ENCODE peak calls at places on chromosome 20, in five cellular contexts. D is HepG2, Q is GM12878, G is K562, F is H1. Y is an unnamed sample.

GRCh38 chr20:62940875-62941274 is 2.9 kb downstream of the GID8 start:
- DNase-seq in F (no peak), D (no peak), G (no peak), Q (no peak), Y (no peak)

GRCh38 chr20:59105581-59105980 is 58.0 kb upstream of the ZNF831 start:
- DNase-seq in G (no peak), F (no peak), D (no peak), Q (no peak), Y (no peak)

GRCh38 chr20:4195499-4195898 is 180.1 kb upstream of the RNF24 start:
- DNase-seq in D (peak; percentile 61), G (peak; percentile 36), Q (no peak), F (peak; percentile 77), Y (no peak)

GRCh38 chr20:43916073-43916874 is 1.6 kb downstream of the TOX2 start:
- DNase-seq in Q (no peak), F (no peak), G (no peak), D (no peak), Y (no peak)

GRCh38 chr20:32288225-32288849 is 10.9 kb downstream of the KIF3B start:
- DNase-seq in G (no peak), D (peak; percentile 86), Q (no peak), F (no peak), Y (no peak)

GRCh38 chr20:24502184-24502583 is 32.8 kb downstream of the SYNDIG1 start:
- DNase-seq in Q (no peak), G (no peak), D (no peak), F (peak; percentile 17), Y (no peak)

GRCh38 chr20:58268421-58268821 is 40.0 kb upstream of the ANKRD60 start:
- DNase-seq in F (no peak), Q (no peak), D (peak; percentile 22), G (no peak), Y (no peak)

GRCh38 chr20:33531047-33531877 is 41.4 kb downstream of the CBFA2T2 start:
- DNase-seq in F (no peak), D (peak; percentile 78), Q (no peak), G (no peak), Y (no peak)

GRCh38 chr20:34312024-34312460 is 8.9 kb upstream of the AHCY start:
- DNase-seq in G (no peak), D (no peak), Q (no peak), F (peak; percentile 74), Y (no peak)

GRCh38 chr20:21564127-21564773 is 50.4 kb upstream of the NKX2-2 start:
- DNase-seq in D (peak; percentile 84), F (no peak), Q (no peak), G (no peak), Y (no peak)

GRCh38 chr20:57040924-57041323 is 225.5 kb downstream of the BMP7 start:
- DNase-seq in D (no peak), Q (no peak), G (no peak), F (no peak), Y (no peak)

GRCh38 chr20:61666471-61666832 is 399.2 kb downstream of the TAF4 start:
- DNase-seq in G (no peak), D (no peak), F (no peak), Q (no peak), Y (no peak)
- TF ChIP-seq SP1 in G (no peak), D (no peak), F (no peak), Q (no peak), Y (no peak)

GRCh38 chr20:37903317-37904007 is 535 bp downstream of the VSTM2L start:
- DNase-seq in F (peak; percentile 74), G (peak; percentile 60), Q (no peak), D (no peak), Y (no peak)

GRCh38 chr20:37901667-37902503 is 1.0 kb upstream of the VSTM2L start:
- DNase-seq in D (peak; percentile 61), G (peak; percentile 88), F (peak; percentile 70), Q (no peak), Y (peak; percentile 4)

GRCh38 chr20:37901280-37901666 is 1.7 kb upstream of the VSTM2L start:
- DNase-seq in F (no peak), D (no peak), G (peak; percentile 48), Q (no peak), Y (no peak)

GRCh38 chr20:37904008-37904675 is 1.2 kb downstream of the VSTM2L start:
- DNase-seq in G (no peak), Q (no peak), D (no peak), F (no peak), Y (no peak)

DNA sequence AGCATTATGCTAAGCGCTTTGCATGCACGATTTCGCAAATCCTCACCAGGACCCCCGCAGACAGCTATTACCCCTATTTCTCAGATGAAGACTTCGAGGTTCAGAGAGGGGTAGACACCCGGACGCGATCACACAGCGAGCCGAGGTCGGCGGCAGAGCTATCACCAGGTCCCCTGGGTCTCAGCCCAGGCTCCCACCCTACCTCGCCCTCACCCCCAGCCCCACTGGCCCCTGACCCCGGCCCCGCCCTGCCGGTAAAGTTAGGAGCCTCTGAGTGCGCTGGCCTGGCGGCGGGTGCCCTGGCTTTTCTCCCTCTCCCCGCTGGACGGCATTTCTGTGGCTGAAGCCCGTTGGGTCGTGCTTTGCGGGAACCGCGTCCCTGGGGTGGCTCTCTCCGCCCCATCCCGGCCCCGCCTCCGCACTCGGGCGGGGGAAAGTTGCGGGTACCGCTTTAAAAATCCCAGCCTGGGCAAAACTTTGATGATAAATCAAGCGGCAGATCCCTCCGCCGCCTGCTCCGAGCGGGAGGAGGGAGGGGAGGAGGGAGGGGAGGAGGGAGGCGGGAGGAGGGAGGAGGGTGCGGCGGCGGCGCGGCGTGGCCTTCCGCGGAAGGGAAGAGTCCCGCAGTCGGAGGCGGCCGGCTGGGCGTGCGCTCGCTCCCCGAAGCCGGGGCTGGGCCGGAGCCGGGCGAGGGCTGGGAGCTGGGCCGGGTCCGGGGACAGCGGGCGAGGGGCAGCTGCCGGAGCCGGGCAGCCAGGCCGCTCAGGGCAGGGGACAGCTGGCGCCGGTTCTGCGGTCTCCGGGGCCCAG is at the start of gene VSTM2L:
- DNase-seq in D (no peak), G (peak; percentile 47), Q (no peak), F (no peak), Y (no peak)
- TF ChIP-seq EZH2 in D (no peak), G (no peak), Q (no peak), F (no peak), Y (no peak)

DNA sequence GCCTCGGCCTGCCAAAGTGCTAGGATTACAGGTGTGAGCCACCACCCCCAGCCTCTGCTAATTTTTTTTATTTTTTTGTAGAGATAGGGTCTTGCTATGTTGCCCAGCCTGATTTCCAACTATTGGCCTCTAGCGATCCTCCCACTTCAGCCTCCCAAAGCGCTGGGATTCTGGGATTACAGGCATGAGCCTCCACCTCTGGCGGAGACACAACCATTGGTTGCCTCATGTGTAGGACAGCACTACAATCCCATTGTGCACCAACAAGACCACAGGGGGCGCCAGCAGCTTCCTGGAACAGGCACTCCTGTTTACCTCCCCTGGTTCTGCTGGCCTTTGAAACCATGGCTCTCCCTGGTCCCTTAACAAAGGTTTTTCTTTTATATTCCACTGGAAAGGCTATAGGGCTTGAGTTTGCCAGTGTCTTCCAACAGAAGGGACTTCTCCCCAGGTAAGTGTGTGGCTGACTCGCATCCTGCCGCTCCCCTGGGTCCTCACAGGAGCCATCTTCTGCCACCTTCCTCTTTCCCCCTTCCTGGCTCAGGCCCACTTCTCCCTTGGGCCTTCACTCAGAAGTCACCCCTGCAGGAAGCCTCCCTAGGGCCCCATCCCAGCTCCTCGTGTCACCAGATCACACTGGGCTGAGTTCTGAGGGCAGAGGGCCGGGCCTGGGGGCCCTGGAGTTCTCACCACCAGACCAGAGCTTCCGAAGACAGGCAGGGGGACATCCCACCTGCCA is 39.2 kb upstream of the TLDC2 start:
- DNase-seq in D (peak; percentile 89), Q (no peak), G (peak; percentile 78), F (peak; percentile 87), Y (peak; percentile 68)
- TF ChIP-seq SP1 in D (no peak), Q (no peak), G (peak; percentile 33), F (no peak), Y (no peak)

GRCh38 chr20:2800590-2801458 is at the start of gene CPXM1:
- DNase-seq in Q (no peak), G (peak; percentile 55), D (peak; percentile 46), F (peak; percentile 83), Y (no peak)
- TF ChIP-seq EZH2 in Q (peak; percentile 94), G (no peak), D (peak; percentile 97), F (peak; percentile 38), Y (no peak)

DNA sequence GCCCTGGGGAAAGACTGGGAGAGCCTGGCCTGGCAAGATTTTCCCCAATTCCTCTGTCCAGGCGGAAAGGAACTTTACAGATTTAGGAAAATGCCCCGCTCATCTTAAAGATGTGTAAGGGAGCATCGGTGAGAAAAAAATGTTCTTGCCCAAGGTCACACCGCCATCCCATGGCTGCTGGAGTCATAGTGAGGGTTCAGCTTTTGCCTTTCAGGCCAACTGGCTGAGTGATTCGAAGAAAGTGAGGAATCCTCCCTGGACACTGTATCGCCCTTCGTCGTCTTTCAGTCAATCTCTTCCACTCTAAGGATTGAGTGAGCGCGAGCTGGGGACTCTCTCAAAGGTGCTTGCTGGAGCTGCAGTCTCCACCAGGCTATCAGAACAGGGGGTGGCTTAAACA is 1.4 kb downstream of the WFDC2 start:
- DNase-seq in Q (no peak), F (no peak), D (no peak), G (no peak), Y (no peak)
- TF ChIP-seq SP1 in Q (no peak), F (no peak), D (no peak), G (no peak), Y (no peak)

DNA sequence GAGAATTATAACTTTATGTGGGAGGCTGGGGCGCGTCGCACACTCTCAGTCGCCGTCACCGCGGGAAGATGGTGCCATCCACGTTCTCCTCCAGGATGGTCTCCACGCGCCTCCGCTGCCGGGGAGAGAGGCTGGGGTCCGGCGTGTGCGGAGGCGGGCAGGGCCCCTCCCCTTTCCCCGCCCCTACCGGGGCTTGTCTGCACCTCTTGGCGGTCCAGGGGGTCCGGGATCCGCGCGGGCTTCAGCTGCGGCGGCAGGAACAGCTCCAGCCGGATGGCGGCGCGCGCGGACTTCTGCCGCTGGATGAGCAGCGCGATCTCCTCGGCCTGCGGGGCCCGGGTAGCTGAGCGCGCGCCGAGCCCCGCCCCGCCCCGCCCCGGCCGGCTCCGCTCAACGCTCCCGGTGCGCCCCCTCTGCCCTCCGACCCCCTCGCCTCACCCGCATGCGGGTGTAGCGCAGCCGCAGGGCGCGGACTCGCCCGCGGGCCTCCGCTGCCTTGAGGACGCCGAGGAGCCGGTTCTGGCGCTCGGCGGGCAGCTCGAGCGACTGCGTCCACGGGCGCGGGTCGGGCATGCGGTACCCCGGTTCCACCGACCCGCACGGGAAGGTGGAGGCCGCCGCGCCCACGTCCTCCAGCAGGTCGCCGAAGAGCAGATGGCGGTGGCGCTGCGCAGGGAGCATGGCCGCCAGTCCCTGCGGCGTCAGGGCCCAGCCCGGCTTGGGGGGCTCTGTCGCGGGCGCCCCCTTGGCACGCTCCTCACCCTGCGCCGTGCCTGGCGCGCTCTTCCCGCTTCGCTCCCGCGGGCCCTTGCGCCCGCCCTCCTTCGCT is 604 bp downstream of the LKAAEAR1 start:
- DNase-seq in F (peak; percentile 87), D (peak; percentile 67), G (peak; percentile 90), Q (no peak), Y (no peak)
- TF ChIP-seq EZH2 in F (no peak), D (no peak), G (no peak), Q (no peak), Y (no peak)

GRCh38 chr20:47792021-47792618 is 6.8 kb upstream of the SULF2 start:
- DNase-seq in D (no peak), Q (no peak), G (no peak), F (no peak), Y (no peak)

GRCh38 chr20:47799116-47799715 is 13.9 kb upstream of the SULF2 start:
- DNase-seq in G (no peak), F (no peak), Q (no peak), D (no peak), Y (no peak)

GRCh38 chr20:47791084-47791599 is 5.9 kb upstream of the SULF2 start:
- DNase-seq in F (no peak), Q (no peak), G (no peak), D (no peak), Y (no peak)

GRCh38 chr20:47796952-47797351 is 11.7 kb upstream of the SULF2 start:
- DNase-seq in D (no peak), Q (no peak), G (no peak), F (no peak), Y (no peak)

GRCh38 chr20:47795214-47795667 is 10.0 kb upstream of the SULF2 start:
- DNase-seq in F (no peak), G (no peak), D (no peak), Q (no peak), Y (no peak)
- TF ChIP-seq SP1 in F (no peak), G (no peak), D (no peak), Q (no peak), Y (no peak)